ENCODE peak calls at places on chromosomes 6 and 20, in five cellular contexts. One of them, this sample, is unnamed.

GRCh38 chr6:27866370-27867050 is 45.7 kb downstream of the OR2B2 start:
- DNase-seq in CD4-positive, CD25-positive, alpha-beta regulatory T cell: peak; percentile 14
- DNase-seq in cardiac fibroblast: peak; percentile 86
- DNase-seq in endothelial cell: no peak
- DNase-seq in EH: peak; percentile 83
- DNase-seq in this sample: peak; percentile 37

GRCh38 chr6:53326372-53327016 is 22.3 kb downstream of the ELOVL5 start:
- DNase-seq in CD4-positive, CD25-positive, alpha-beta regulatory T cell: no peak
- DNase-seq in cardiac fibroblast: peak; percentile 91
- DNase-seq in endothelial cell: no peak
- DNase-seq in EH: peak; percentile 99
- DNase-seq in this sample: peak; percentile 95

GRCh38 chr20:11777387-11777786 is 140.3 kb upstream of the BTBD3 start:
- DNase-seq in CD4-positive, CD25-positive, alpha-beta regulatory T cell: no peak
- DNase-seq in cardiac fibroblast: no peak
- DNase-seq in endothelial cell: no peak
- DNase-seq in EH: no peak
- DNase-seq in this sample: no peak

GRCh38 chr6:102553214-102553613 is 1159.7 kb downstream of the GRIK2 start:
- DNase-seq in CD4-positive, CD25-positive, alpha-beta regulatory T cell: no peak
- DNase-seq in cardiac fibroblast: no peak
- DNase-seq in endothelial cell: no peak
- DNase-seq in EH: no peak
- DNase-seq in this sample: no peak

GRCh38 chr20:58086763-58087566 is 141.5 kb downstream of the ANKRD60 start:
- DNase-seq in CD4-positive, CD25-positive, alpha-beta regulatory T cell: no peak
- DNase-seq in cardiac fibroblast: peak; percentile 49
- DNase-seq in endothelial cell: peak; percentile 62
- DNase-seq in EH: peak; percentile 63
- DNase-seq in this sample: peak; percentile 41

GRCh38 chr6:106397441-106397840 is 36.9 kb downstream of the CRYBG1 start:
- DNase-seq in CD4-positive, CD25-positive, alpha-beta regulatory T cell: no peak
- DNase-seq in cardiac fibroblast: no peak
- DNase-seq in endothelial cell: no peak
- DNase-seq in EH: no peak
- DNase-seq in this sample: no peak

GRCh38 chr6:27592107-27592480 is 119.2 kb upstream of the ZNF184 start:
- DNase-seq in CD4-positive, CD25-positive, alpha-beta regulatory T cell: no peak
- DNase-seq in cardiac fibroblast: no peak
- DNase-seq in endothelial cell: no peak
- DNase-seq in EH: no peak
- DNase-seq in this sample: no peak

GRCh38 chr6:81476881-81477280 is 275.6 kb downstream of the TENT5A start:
- DNase-seq in CD4-positive, CD25-positive, alpha-beta regulatory T cell: no peak
- DNase-seq in cardiac fibroblast: peak; percentile 77
- DNase-seq in endothelial cell: no peak
- DNase-seq in EH: peak; percentile 82
- DNase-seq in this sample: peak; percentile 66

GRCh38 chr6:157442296-157442695 is 61.3 kb downstream of the ZDHHC14 start:
- DNase-seq in CD4-positive, CD25-positive, alpha-beta regulatory T cell: no peak
- DNase-seq in cardiac fibroblast: peak; percentile 59
- DNase-seq in endothelial cell: no peak
- DNase-seq in EH: peak; percentile 74
- DNase-seq in this sample: peak; percentile 45

GRCh38 chr6:43265564-43265963 is 22.3 kb downstream of the TTBK1 start:
- DNase-seq in CD4-positive, CD25-positive, alpha-beta regulatory T cell: no peak
- DNase-seq in cardiac fibroblast: no peak
- DNase-seq in endothelial cell: no peak
- DNase-seq in EH: no peak
- DNase-seq in this sample: no peak

GRCh38 chr20:11103866-11104265 is 430.1 kb upstream of the JAG1 start:
- DNase-seq in CD4-positive, CD25-positive, alpha-beta regulatory T cell: no peak
- DNase-seq in cardiac fibroblast: peak; percentile 28
- DNase-seq in endothelial cell: no peak
- DNase-seq in EH: peak; percentile 65
- DNase-seq in this sample: peak; percentile 54

GRCh38 chr6:94894300-94894699 is 683.0 kb upstream of the MANEA start:
- DNase-seq in CD4-positive, CD25-positive, alpha-beta regulatory T cell: no peak
- DNase-seq in cardiac fibroblast: no peak
- DNase-seq in endothelial cell: no peak
- DNase-seq in EH: no peak
- DNase-seq in this sample: no peak

GRCh38 chr20:22407237-22408193 is 176.9 kb downstream of the FOXA2 start:
- DNase-seq in CD4-positive, CD25-positive, alpha-beta regulatory T cell: no peak
- DNase-seq in cardiac fibroblast: no peak
- DNase-seq in endothelial cell: no peak
- DNase-seq in EH: no peak
- DNase-seq in this sample: no peak

GRCh38 chr6:155142163-155142901 is 121.5 kb upstream of the CLDN20 start:
- DNase-seq in CD4-positive, CD25-positive, alpha-beta regulatory T cell: no peak
- DNase-seq in cardiac fibroblast: no peak
- DNase-seq in endothelial cell: no peak
- DNase-seq in EH: peak; percentile 59
- DNase-seq in this sample: no peak

GRCh38 chr6:2793491-2794151 is 28.4 kb downstream of the WRNIP1 start:
- DNase-seq in CD4-positive, CD25-positive, alpha-beta regulatory T cell: no peak
- DNase-seq in cardiac fibroblast: peak; percentile 17
- DNase-seq in endothelial cell: no peak
- DNase-seq in EH: no peak
- DNase-seq in this sample: no peak

GRCh38 chr6:70673601-70674000 is 5.9 kb downstream of the SMAP1 start:
- DNase-seq in CD4-positive, CD25-positive, alpha-beta regulatory T cell: no peak
- DNase-seq in cardiac fibroblast: peak; percentile 46
- DNase-seq in endothelial cell: no peak
- DNase-seq in EH: peak; percentile 61
- DNase-seq in this sample: peak; percentile 12

GRCh38 chr6:79543411-79543810 is 6.2 kb upstream of the LCA5 start:
- DNase-seq in CD4-positive, CD25-positive, alpha-beta regulatory T cell: no peak
- DNase-seq in cardiac fibroblast: no peak
- DNase-seq in endothelial cell: no peak
- DNase-seq in EH: no peak
- DNase-seq in this sample: no peak

GRCh38 chr6:144897441-144897921 is 612.3 kb downstream of the UTRN start:
- DNase-seq in CD4-positive, CD25-positive, alpha-beta regulatory T cell: no peak
- DNase-seq in cardiac fibroblast: peak; percentile 93
- DNase-seq in endothelial cell: no peak
- DNase-seq in EH: peak; percentile 99
- DNase-seq in this sample: peak; percentile 96

GRCh38 chr20:56665806-56666205 is 36.7 kb downstream of the TFAP2C start:
- DNase-seq in CD4-positive, CD25-positive, alpha-beta regulatory T cell: no peak
- DNase-seq in cardiac fibroblast: no peak
- DNase-seq in endothelial cell: no peak
- DNase-seq in EH: no peak
- DNase-seq in this sample: no peak

GRCh38 chr6:21764989-21765388 is 171.4 kb downstream of the SOX4 start:
- DNase-seq in CD4-positive, CD25-positive, alpha-beta regulatory T cell: no peak
- DNase-seq in cardiac fibroblast: no peak
- DNase-seq in endothelial cell: no peak
- DNase-seq in EH: no peak
- DNase-seq in this sample: no peak

GRCh38 chr6:37011656-37012378 is 6.4 kb downstream of the FGD2 start:
- DNase-seq in CD4-positive, CD25-positive, alpha-beta regulatory T cell: no peak
- DNase-seq in cardiac fibroblast: peak; percentile 83
- DNase-seq in endothelial cell: no peak
- DNase-seq in EH: peak; percentile 68
- DNase-seq in this sample: peak; percentile 71

GRCh38 chr20:45963059-45964011 is 8.7 kb downstream of the ZNF335 start:
- DNase-seq in CD4-positive, CD25-positive, alpha-beta regulatory T cell: no peak
- DNase-seq in cardiac fibroblast: peak; percentile 58
- DNase-seq in endothelial cell: no peak
- DNase-seq in EH: peak; percentile 53
- DNase-seq in this sample: no peak

GRCh38 chr20:37518606-37519507 is 2.2 kb upstream of the NNAT start:
- DNase-seq in CD4-positive, CD25-positive, alpha-beta regulatory T cell: no peak
- DNase-seq in cardiac fibroblast: no peak
- DNase-seq in endothelial cell: peak; percentile 57
- DNase-seq in EH: no peak
- DNase-seq in this sample: no peak

GRCh38 chr6:170155464-170156196 is 135.2 kb downstream of the DLL1 start:
- DNase-seq in CD4-positive, CD25-positive, alpha-beta regulatory T cell: no peak
- DNase-seq in cardiac fibroblast: no peak
- DNase-seq in endothelial cell: no peak
- DNase-seq in EH: no peak
- DNase-seq in this sample: no peak

GRCh38 chr6:72696055-72696454 is 74.2 kb downstream of the KCNQ5 start:
- DNase-seq in CD4-positive, CD25-positive, alpha-beta regulatory T cell: no peak
- DNase-seq in cardiac fibroblast: no peak
- DNase-seq in endothelial cell: no peak
- DNase-seq in EH: no peak
- DNase-seq in this sample: no peak

GRCh38 chr6:86030875-86031274 is 388.2 kb upstream of the SYNCRIP start:
- DNase-seq in CD4-positive, CD25-positive, alpha-beta regulatory T cell: no peak
- DNase-seq in cardiac fibroblast: no peak
- DNase-seq in endothelial cell: no peak
- DNase-seq in EH: no peak
- DNase-seq in this sample: no peak

GRCh38 chr20:35010405-35011192 is 54.9 kb downstream of the MYH7B start:
- DNase-seq in CD4-positive, CD25-positive, alpha-beta regulatory T cell: no peak
- DNase-seq in cardiac fibroblast: no peak
- DNase-seq in endothelial cell: no peak
- DNase-seq in EH: no peak
- DNase-seq in this sample: no peak

GRCh38 chr6:121297699-121298098 is 36.6 kb downstream of the TBC1D32 start:
- DNase-seq in CD4-positive, CD25-positive, alpha-beta regulatory T cell: no peak
- DNase-seq in cardiac fibroblast: peak; percentile 64
- DNase-seq in endothelial cell: no peak
- DNase-seq in EH: no peak
- DNase-seq in this sample: peak; percentile 39

GRCh38 chr20:25276533-25277050 is 28.7 kb downstream of the PYGB start:
- DNase-seq in CD4-positive, CD25-positive, alpha-beta regulatory T cell: no peak
- DNase-seq in cardiac fibroblast: no peak
- DNase-seq in endothelial cell: no peak
- DNase-seq in EH: no peak
- DNase-seq in this sample: no peak

GRCh38 chr20:667351-668034 is 8.1 kb downstream of the SCRT2 start:
- DNase-seq in CD4-positive, CD25-positive, alpha-beta regulatory T cell: peak; percentile 21
- DNase-seq in cardiac fibroblast: peak; percentile 58
- DNase-seq in endothelial cell: peak; percentile 78
- DNase-seq in EH: peak; percentile 49
- DNase-seq in this sample: no peak

GRCh38 chr6:128259735-128260685 is 260.4 kb downstream of the PTPRK start:
- DNase-seq in CD4-positive, CD25-positive, alpha-beta regulatory T cell: no peak
- DNase-seq in cardiac fibroblast: no peak
- DNase-seq in endothelial cell: no peak
- DNase-seq in EH: no peak
- DNase-seq in this sample: no peak

GRCh38 chr6:148526145-148526544 is 183.5 kb downstream of the SASH1 start:
- DNase-seq in CD4-positive, CD25-positive, alpha-beta regulatory T cell: no peak
- DNase-seq in cardiac fibroblast: no peak
- DNase-seq in endothelial cell: no peak
- DNase-seq in EH: no peak
- DNase-seq in this sample: no peak

GRCh38 chr6:157069585-157069984 is 253.7 kb downstream of the TMEM242 start:
- DNase-seq in CD4-positive, CD25-positive, alpha-beta regulatory T cell: no peak
- DNase-seq in cardiac fibroblast: no peak
- DNase-seq in endothelial cell: no peak
- DNase-seq in EH: no peak
- DNase-seq in this sample: no peak

GRCh38 chr6:10901751-10902150 is 14.9 kb downstream of the SYCP2L start:
- DNase-seq in CD4-positive, CD25-positive, alpha-beta regulatory T cell: no peak
- DNase-seq in cardiac fibroblast: no peak
- DNase-seq in endothelial cell: no peak
- DNase-seq in EH: peak; percentile 6
- DNase-seq in this sample: no peak

GRCh38 chr6:20702366-20702765 is 168.1 kb downstream of the CDKAL1 start:
- DNase-seq in CD4-positive, CD25-positive, alpha-beta regulatory T cell: no peak
- DNase-seq in cardiac fibroblast: no peak
- DNase-seq in endothelial cell: no peak
- DNase-seq in EH: no peak
- DNase-seq in this sample: no peak

GRCh38 chr6:55902796-55903195 is 27.4 kb upstream of the BMP5 start:
- DNase-seq in CD4-positive, CD25-positive, alpha-beta regulatory T cell: no peak
- DNase-seq in cardiac fibroblast: no peak
- DNase-seq in endothelial cell: no peak
- DNase-seq in EH: peak; percentile 22
- DNase-seq in this sample: peak; percentile 65

GRCh38 chr20:21191839-21192238 is 66.0 kb downstream of the KIZ start:
- DNase-seq in CD4-positive, CD25-positive, alpha-beta regulatory T cell: no peak
- DNase-seq in cardiac fibroblast: no peak
- DNase-seq in endothelial cell: peak; percentile 18
- DNase-seq in EH: no peak
- DNase-seq in this sample: no peak